ENCODE peak calls at places on chromosomes 6 and 20, in ten cellular contexts. X, A, H, K, P, E, F, J, C and W are unnamed samples.
A peak's percentile ranks its signal among the peaks of the same experiment; 100 is the strongest.

GRCh38 chr6:43900560-43901329 is 130.7 kb downstream of the VEGFA start:
- DNase-seq in C (no peak), X (no peak), J (no peak), A (no peak), H (no peak), K (no peak), P (no peak), E (peak; percentile 37), F (no peak), W (no peak)

GRCh38 chr6:97203343-97203742 is 79.7 kb downstream of the MMS22L start:
- DNase-seq in F (no peak), X (no peak), E (no peak), J (no peak), C (no peak), P (no peak), A (peak; percentile 53), K (no peak), H (no peak), W (no peak)

GRCh38 chr6:17456711-17457110 is 63.3 kb downstream of the CAP2 start:
- DNase-seq in J (no peak), C (no peak), F (peak; percentile 26), K (no peak), A (no peak), X (no peak), H (no peak), P (no peak), E (no peak), W (no peak)

GRCh38 chr20:61873651-61874420 is 191.8 kb downstream of the TAF4 start:
- DNase-seq in F (no peak), E (no peak), X (no peak), K (no peak), H (no peak), J (no peak), P (no peak), C (no peak), A (no peak), W (no peak)

GRCh38 chr20:36349384-36350170 is 43.4 kb downstream of the DLGAP4 start:
- DNase-seq in H (no peak), J (no peak), K (no peak), X (no peak), A (no peak), F (no peak), C (no peak), E (no peak), P (no peak), W (no peak)

GRCh38 chr20:34124469-34125249 is 12.6 kb upstream of the EIF2S2 start:
- DNase-seq in P (no peak), F (no peak), E (no peak), H (no peak), J (no peak), C (no peak), X (no peak), A (no peak), K (no peak), W (no peak)

GRCh38 chr20:32461836-32462600 is 103.9 kb downstream of the ASXL1 start:
- DNase-seq in A (no peak), F (no peak), X (no peak), J (no peak), E (no peak), H (no peak), P (no peak), C (no peak), K (no peak), W (no peak)

GRCh38 chr20:17443326-17443858 is 87.8 kb downstream of the BFSP1 start:
- DNase-seq in K (no peak), X (no peak), H (no peak), C (no peak), A (no peak), E (no peak), F (peak; percentile 64), J (no peak), P (no peak), W (no peak)

GRCh38 chr6:143164565-143165105 is 103.9 kb downstream of the AIG1 start:
- DNase-seq in A (no peak), X (no peak), E (no peak), P (no peak), J (no peak), H (no peak), K (peak; percentile 19), F (no peak), C (no peak), W (no peak)

GRCh38 chr6:141152951-141153350 is 979.8 kb upstream of the GJE1 start:
- DNase-seq in A (no peak), J (no peak), C (no peak), F (no peak), E (no peak), K (peak; percentile 36), X (no peak), H (no peak), P (no peak), W (no peak)

GRCh38 chr6:141153563-141153962 is 979.2 kb upstream of the GJE1 start:
- DNase-seq in A (no peak), H (no peak), X (no peak), E (no peak), K (no peak), P (no peak), F (no peak), J (no peak), C (no peak), W (no peak)

GRCh38 chr6:141151710-141152417 is 980.9 kb upstream of the GJE1 start:
- DNase-seq in C (no peak), X (no peak), E (no peak), A (no peak), P (no peak), F (no peak), J (no peak), K (no peak), H (no peak), W (no peak)
- H3K4me1 ChIP-seq in C (peaks cover 4% of the 10 kb centered on the region), X (peaks cover 9% of the 10 kb centered on the region), E (no peaks in the 10 kb centered on the region), A (no peaks in the 10 kb centered on the region), P (no peaks in the 10 kb centered on the region), F (no peaks in the 10 kb centered on the region), J (no peaks in the 10 kb centered on the region), K (no peaks in the 10 kb centered on the region), H (no peaks in the 10 kb centered on the region), W (no peaks in the 10 kb centered on the region)

GRCh38 chr6:145733207-145733606 is 2.1 kb downstream of the EPM2A start:
- DNase-seq in K (no peak), X (no peak), E (no peak), J (no peak), A (no peak), P (no peak), H (no peak), C (no peak), F (no peak), W (no peak)

GRCh38 chr6:145733770-145734169 is 1.6 kb downstream of the EPM2A start:
- DNase-seq in J (no peak), H (no peak), F (no peak), K (no peak), E (no peak), A (peak; percentile 2), P (no peak), X (no peak), C (no peak), W (no peak)

GRCh38 chr6:145736854-145737181 is 1.5 kb upstream of the EPM2A start:
- DNase-seq in X (no peak), C (no peak), P (no peak), H (peak; percentile 8), J (no peak), K (peak; percentile 56), E (no peak), F (no peak), A (peak; percentile 69), W (no peak)

GRCh38 chr6:145734486-145735355 is 599 bp downstream of the EPM2A start:
- DNase-seq in H (peak; percentile 90), P (peak; percentile 89), C (peak; percentile 91), A (peak; percentile 85), K (peak; percentile 89), X (peak; percentile 91), F (peak; percentile 95), E (peak; percentile 93), J (peak; percentile 84), W (peak; percentile 86)

GRCh38 chr6:145735356-145736165 is at the start of gene EPM2A:
- DNase-seq in P (peak; percentile 83), K (peak; percentile 72), F (peak; percentile 95), C (peak; percentile 87), J (peak; percentile 80), E (peak; percentile 86), X (peak; percentile 86), H (peak; percentile 86), A (peak; percentile 78), W (peak; percentile 80)
- TF ChIP-seq POLR2A in P (no peak), K (no peak), F (peak; percentile 49), C (no peak), J (peak; percentile 50), E (no peak), X (no peak), H (peak; percentile 65), A (peak; percentile 69), W (peak; percentile 20)

GRCh38 chr20:62946918-62947317 is 5.6 kb upstream of the SLC17A9 start:
- DNase-seq in C (no peak), F (no peak), K (no peak), H (no peak), P (peak; percentile 21), J (no peak), E (no peak), X (no peak), A (no peak), W (no peak)
- H3K36me3 ChIP-seq in C (peaks cover 79% of the 10 kb centered on the region), F (peaks cover 90% of the 10 kb centered on the region), K (peaks cover 8% of the 10 kb centered on the region), H (no peaks in the 10 kb centered on the region), P (no peaks in the 10 kb centered on the region), J (no peaks in the 10 kb centered on the region), E (peaks cover 49% of the 10 kb centered on the region), X (peaks cover 85% of the 10 kb centered on the region), A (peaks cover 65% of the 10 kb centered on the region), W (no peaks in the 10 kb centered on the region)

GRCh38 chr6:117495425-117495824 is 13.0 kb downstream of the DCBLD1 start:
- DNase-seq in H (no peak), K (no peak), J (no peak), F (no peak), C (no peak), X (no peak), A (no peak), P (no peak), E (no peak), W (no peak)

GRCh38 chr6:117494283-117494682 is 11.8 kb downstream of the DCBLD1 start:
- DNase-seq in J (no peak), X (no peak), A (no peak), F (no peak), K (peak; percentile 85), H (no peak), C (no peak), E (no peak), P (no peak), W (no peak)

GRCh38 chr6:117491916-117492315 is 9.4 kb downstream of the DCBLD1 start:
- DNase-seq in E (no peak), K (peak; percentile 87), H (no peak), F (no peak), X (no peak), C (no peak), A (peak; percentile 58), J (no peak), P (no peak), W (no peak)

GRCh38 chr6:117494694-117495318 is 12.3 kb downstream of the DCBLD1 start:
- DNase-seq in K (no peak), E (no peak), P (no peak), A (no peak), J (no peak), F (no peak), X (no peak), C (no peak), H (no peak), W (no peak)

DNA sequence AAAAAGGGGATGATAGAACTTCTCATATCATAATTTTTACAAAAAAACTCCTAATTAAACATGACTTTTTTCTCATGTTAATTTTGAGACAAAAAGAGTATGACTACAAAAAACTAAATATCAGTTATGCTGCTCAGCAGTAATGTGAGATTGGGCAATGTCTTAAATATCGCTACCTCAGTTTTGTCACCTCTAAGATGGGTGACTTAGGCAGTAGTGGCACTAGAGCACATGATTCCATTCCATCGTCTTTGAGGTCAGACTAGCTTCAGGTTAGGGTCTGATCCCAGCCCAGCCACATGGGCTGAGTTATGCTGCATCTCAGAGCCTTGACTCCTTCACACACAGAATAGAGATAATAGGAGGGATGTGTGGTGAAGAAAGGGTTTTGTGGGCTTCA is 11.0 kb downstream of the DCBLD1 start:
- DNase-seq in H (no peak), F (no peak), C (no peak), E (no peak), J (no peak), P (no peak), K (no peak), X (no peak), A (no peak), W (no peak)
- H3K4me1 ChIP-seq in H (no peaks in the 10 kb centered on the region), F (no peaks in the 10 kb centered on the region), C (peaks cover 32% of the 10 kb centered on the region), E (peaks cover 14% of the 10 kb centered on the region), J (no peaks in the 10 kb centered on the region), P (no peaks in the 10 kb centered on the region), K (peaks cover 79% of the 10 kb centered on the region), X (peaks cover 20% of the 10 kb centered on the region), A (peaks cover 31% of the 10 kb centered on the region), W (no peaks in the 10 kb centered on the region)